ENCODE peak calls at places on chromosomes 6 and 20, in nine cellular contexts. One of them, this sample, is unnamed.

GRCh38 chr20:63409066-63409833 is 48.1 kb upstream of the CHRNA4 start:
- DNase-seq in HEK293T: no peak
- DNase-seq in stimulated activated CD4-positive, alpha-beta T cell treated with anti-CD3 and anti-CD28 coated beads, Interleukin-2, amount 100 ng/mL, for 4 hours: no peak
- DNase-seq in RCC 7860: no peak
- DNase-seq in foreskin fibroblast: no peak
- DNase-seq in NCI-H69: peak; percentile 76
- DNase-seq in colonic mucosa: no peak
- DNase-seq in HTR-8/SVneo: no peak
- DNase-seq in Kasumi-1: no peak
- DNase-seq in this sample: no peak

GRCh38 chr6:108902389-108902792 is 54.2 kb downstream of the ARMC2 start:
- DNase-seq in HTR-8/SVneo: no peak
- DNase-seq in foreskin fibroblast: peak; percentile 33
- DNase-seq in NCI-H69: no peak
- DNase-seq in RCC 7860: no peak
- DNase-seq in HEK293T: no peak
- DNase-seq in colonic mucosa: no peak
- DNase-seq in Kasumi-1: peak; percentile 85
- DNase-seq in stimulated activated CD4-positive, alpha-beta T cell treated with anti-CD3 and anti-CD28 coated beads, Interleukin-2, amount 100 ng/mL, for 4 hours: no peak
- DNase-seq in this sample: no peak

GRCh38 chr6:138541793-138542481 is 42.6 kb upstream of the NHSL1 start:
- DNase-seq in RCC 7860: no peak
- DNase-seq in Kasumi-1: no peak
- DNase-seq in colonic mucosa: no peak
- DNase-seq in HTR-8/SVneo: no peak
- DNase-seq in HEK293T: no peak
- DNase-seq in foreskin fibroblast: peak; percentile 38
- DNase-seq in stimulated activated CD4-positive, alpha-beta T cell treated with anti-CD3 and anti-CD28 coated beads, Interleukin-2, amount 100 ng/mL, for 4 hours: no peak
- DNase-seq in NCI-H69: peak; percentile 50
- DNase-seq in this sample: no peak

GRCh38 chr6:4774715-4775590 is 1.3 kb upstream of the CDYL start:
- DNase-seq in HEK293T: no peak
- DNase-seq in colonic mucosa: peak; percentile 47
- DNase-seq in foreskin fibroblast: peak; percentile 18
- DNase-seq in stimulated activated CD4-positive, alpha-beta T cell treated with anti-CD3 and anti-CD28 coated beads, Interleukin-2, amount 100 ng/mL, for 4 hours: no peak
- DNase-seq in HTR-8/SVneo: no peak
- DNase-seq in Kasumi-1: peak; percentile 47
- DNase-seq in RCC 7860: no peak
- DNase-seq in NCI-H69: peak; percentile 70
- DNase-seq in this sample: peak; percentile 8

GRCh38 chr6:124036384-124036783 is 232.7 kb downstream of the NKAIN2 start:
- DNase-seq in colonic mucosa: no peak
- DNase-seq in HTR-8/SVneo: no peak
- DNase-seq in HEK293T: no peak
- DNase-seq in NCI-H69: no peak
- DNase-seq in stimulated activated CD4-positive, alpha-beta T cell treated with anti-CD3 and anti-CD28 coated beads, Interleukin-2, amount 100 ng/mL, for 4 hours: no peak
- DNase-seq in foreskin fibroblast: no peak
- DNase-seq in RCC 7860: no peak
- DNase-seq in Kasumi-1: no peak
- DNase-seq in this sample: no peak

GRCh38 chr20:47727170-47727880 is 58.0 kb downstream of the SULF2 start:
- DNase-seq in colonic mucosa: peak; percentile 49
- DNase-seq in foreskin fibroblast: no peak
- DNase-seq in HTR-8/SVneo: no peak
- DNase-seq in RCC 7860: no peak
- DNase-seq in Kasumi-1: peak; percentile 93
- DNase-seq in stimulated activated CD4-positive, alpha-beta T cell treated with anti-CD3 and anti-CD28 coated beads, Interleukin-2, amount 100 ng/mL, for 4 hours: peak; percentile 44
- DNase-seq in HEK293T: no peak
- DNase-seq in NCI-H69: no peak
- DNase-seq in this sample: no peak

GRCh38 chr20:48733296-48733790 is 94.5 kb downstream of the PREX1 start:
- DNase-seq in stimulated activated CD4-positive, alpha-beta T cell treated with anti-CD3 and anti-CD28 coated beads, Interleukin-2, amount 100 ng/mL, for 4 hours: no peak
- DNase-seq in RCC 7860: no peak
- DNase-seq in colonic mucosa: no peak
- DNase-seq in Kasumi-1: peak; percentile 20
- DNase-seq in HEK293T: peak; percentile 16
- DNase-seq in NCI-H69: peak; percentile 2
- DNase-seq in foreskin fibroblast: no peak
- DNase-seq in HTR-8/SVneo: peak; percentile 54
- DNase-seq in this sample: peak; percentile 2

GRCh38 chr6:78947962-78948361 is 80.6 kb downstream of the IRAK1BP1 start:
- DNase-seq in Kasumi-1: no peak
- DNase-seq in stimulated activated CD4-positive, alpha-beta T cell treated with anti-CD3 and anti-CD28 coated beads, Interleukin-2, amount 100 ng/mL, for 4 hours: no peak
- DNase-seq in HEK293T: no peak
- DNase-seq in HTR-8/SVneo: no peak
- DNase-seq in colonic mucosa: no peak
- DNase-seq in RCC 7860: no peak
- DNase-seq in foreskin fibroblast: peak; percentile 58
- DNase-seq in NCI-H69: no peak
- DNase-seq in this sample: no peak

This sample was measured in ACHN.